ENCODE peak calls at places on chromosome 10, in six cellular contexts. C, D, T, P, Y and V are unnamed samples.
A peak's percentile ranks its signal among the peaks of the same experiment; 100 is the strongest.

GRCh38 chr10:63481815-63482421 is 16.1 kb upstream of the JMJD1C start:
- DNase-seq in C (no peak), D (no peak), T (peak; percentile 27), P (peak; percentile 30), Y (no peak), V (peak; percentile 6)

GRCh38 chr10:43170491-43170890 is 32.2 kb downstream of the CSGALNACT2 start:
- DNase-seq in C (no peak), D (no peak), T (no peak), P (peak; percentile 30), Y (no peak), V (no peak)

GRCh38 chr10:8056891-8057331 is 2.4 kb downstream of the GATA3 start:
- DNase-seq in C (no peak), D (no peak), T (no peak), P (no peak), Y (no peak), V (peak; percentile 75)

GRCh38 chr10:15168781-15169554 is 475 bp upstream of the NMT2 start:
- DNase-seq in C (peak; percentile 99), D (peak; percentile 77), T (peak; percentile 97), P (peak; percentile 94), Y (peak; percentile 98), V (peak; percentile 98)

GRCh38 chr10:3119796-3120459 is 52.6 kb downstream of the PFKP start:
- DNase-seq in C (no peak), D (no peak), T (peak; percentile 28), P (peak; percentile 25), Y (no peak), V (peak; percentile 97)

GRCh38 chr10:102437515-102437914 is 5.1 kb upstream of the CUEDC2 start:
- DNase-seq in C (no peak), D (no peak), T (no peak), P (no peak), Y (no peak), V (no peak)

GRCh38 chr10:70145666-70146488 is 623 bp downstream of the TYSND1 start:
- DNase-seq in C (peak; percentile 69), D (no peak), T (peak; percentile 79), P (peak; percentile 54), Y (peak; percentile 68), V (peak; percentile 94)

GRCh38 chr10:80357000-80357803 is 621 bp downstream of the DYDC2 start:
- DNase-seq in C (peak; percentile 62), D (no peak), T (no peak), P (no peak), Y (peak; percentile 15), V (no peak)

GRCh38 chr10:80460399-80461207 is 6.5 kb downstream of the TSPAN14 start:
- DNase-seq in C (no peak), D (no peak), T (peak; percentile 97), P (peak; percentile 63), Y (no peak), V (peak; percentile 87)

GRCh38 chr10:102450374-102451104 is 804 bp downstream of the C10orf95 start:
- DNase-seq in C (peak; percentile 90), D (no peak), T (peak; percentile 89), P (peak; percentile 73), Y (peak; percentile 86), V (peak; percentile 96)

DNA sequence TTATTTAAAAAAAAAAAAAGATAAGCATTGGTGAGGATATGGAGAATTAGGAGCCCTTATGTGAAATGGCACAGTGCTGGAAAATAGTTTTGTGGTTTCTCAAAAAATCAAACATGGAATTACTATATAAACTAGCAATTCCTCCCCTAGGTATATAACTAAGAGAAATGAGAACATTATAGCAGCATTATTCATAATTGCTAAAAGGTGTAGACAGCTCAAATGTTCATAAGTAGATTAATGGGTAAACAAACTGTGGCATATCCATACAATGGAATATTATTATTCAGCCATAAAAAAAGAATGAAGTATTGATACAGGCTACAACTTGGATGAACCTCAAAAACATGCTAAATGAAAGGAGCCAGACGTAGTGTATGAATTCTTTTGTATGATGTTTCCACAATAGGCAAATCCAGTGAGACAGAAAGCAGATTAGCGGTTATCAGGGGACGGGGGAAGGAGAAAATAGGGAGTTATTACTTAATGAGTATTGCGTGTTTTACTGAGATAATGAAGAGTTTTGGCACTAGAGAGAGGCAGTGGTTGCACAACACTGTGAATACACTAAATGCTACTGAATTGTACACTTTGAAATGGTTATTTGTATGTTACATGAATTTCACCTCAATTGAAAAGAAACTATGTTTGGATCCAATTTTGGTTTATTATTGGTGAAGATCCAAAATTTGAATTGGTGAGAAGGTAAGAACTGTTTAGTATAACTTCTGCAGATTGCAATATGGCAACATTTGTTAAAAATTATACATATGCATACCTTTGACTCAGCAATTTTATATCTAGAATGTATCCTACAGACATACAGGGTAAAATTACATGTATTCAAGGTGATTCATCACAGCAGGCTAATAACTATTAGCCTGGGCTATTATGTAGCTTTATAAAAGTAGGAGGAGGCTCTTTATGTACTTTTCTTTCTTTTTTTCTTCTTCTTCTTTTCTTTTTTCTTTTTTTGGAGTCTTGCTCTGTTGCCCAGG is 69.8 kb downstream of the VCL start:
- DNase-seq in C (no peak), D (no peak), T (peak; percentile 30), P (no peak), Y (no peak), V (no peak)
- H3K4me3 ChIP-seq in C (no peak overlapping the region), D (no peak overlapping the region), T (no peak overlapping the region), P (no peak overlapping the region), Y (no peak overlapping the region), V (no peak overlapping the region)

GRCh38 chr10:84204122-84204521 is 9.8 kb downstream of the CDHR1 start:
- DNase-seq in C (no peak), D (no peak), T (peak; percentile 46), P (no peak), Y (no peak), V (no peak)
- TF ChIP-seq CTCF in C (no peak), D (peak; percentile 19), T (peak; percentile 58), P (peak; percentile 11), Y (no peak), V (peak; percentile 37)

GRCh38 chr10:110392860-110393732 is 88.4 kb upstream of the SMNDC1 start:
- DNase-seq in C (no peak), D (peak; percentile 55), T (peak; percentile 71), P (peak; percentile 71), Y (no peak), V (peak; percentile 90)
- H3K4me3 ChIP-seq in C (no peak overlapping the region), D (no peak overlapping the region), T (no peak overlapping the region), P (no peak overlapping the region), Y (no peak overlapping the region), V (peak overlapping the region; percentile 26)

GRCh38 chr10:65419629-65420028 is 1506.2 kb upstream of the LRRTM3 start:
- DNase-seq in C (no peak), D (no peak), T (peak; percentile 16), P (no peak), Y (no peak), V (no peak)
- TF ChIP-seq CTCF in C (no peak), D (no peak), T (no peak), P (no peak), Y (no peak), V (no peak)

DNA sequence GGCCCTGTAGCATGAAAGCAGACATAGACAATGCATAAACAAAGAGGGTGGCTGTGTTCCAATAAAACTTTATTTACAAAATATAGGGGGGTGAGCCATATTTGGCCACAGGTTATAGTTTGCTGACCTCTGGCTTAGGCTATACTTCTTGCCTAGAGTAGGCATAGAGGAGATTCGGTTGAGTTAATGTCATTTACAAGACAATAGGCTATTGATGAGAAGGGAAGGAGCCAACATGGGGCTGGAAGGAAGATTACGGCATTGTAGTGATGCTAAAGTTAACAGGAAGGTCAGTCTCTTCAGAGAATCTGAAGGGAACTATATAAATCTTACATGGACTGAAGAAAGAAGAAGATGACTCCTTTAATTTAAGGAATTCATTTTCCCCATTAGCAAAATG is 463.5 kb downstream of the HTR7 start:
- DNase-seq in C (no peak), D (no peak), T (no peak), P (no peak), Y (no peak), V (no peak)
- H3K4me3 ChIP-seq in C (no peak overlapping the region), D (no peak overlapping the region), T (no peak overlapping the region), P (no peak overlapping the region), Y (no peak overlapping the region), V (no peak overlapping the region)

GRCh38 chr10:69004821-69005220 is 16.2 kb downstream of the KIFBP start:
- DNase-seq in C (no peak), D (no peak), T (peak; percentile 46), P (peak; percentile 73), Y (no peak), V (no peak)

GRCh38 chr10:69010151-69010640 is 21.6 kb downstream of the KIFBP start:
- DNase-seq in C (no peak), D (no peak), T (no peak), P (peak; percentile 26), Y (no peak), V (no peak)

GRCh38 chr10:69005704-69006103 is 17.1 kb downstream of the KIFBP start:
- DNase-seq in C (no peak), D (no peak), T (no peak), P (no peak), Y (no peak), V (no peak)

GRCh38 chr10:69009360-69009759 is 20.8 kb downstream of the KIFBP start:
- DNase-seq in C (no peak), D (peak; percentile 52), T (no peak), P (peak; percentile 72), Y (no peak), V (no peak)

DNA sequence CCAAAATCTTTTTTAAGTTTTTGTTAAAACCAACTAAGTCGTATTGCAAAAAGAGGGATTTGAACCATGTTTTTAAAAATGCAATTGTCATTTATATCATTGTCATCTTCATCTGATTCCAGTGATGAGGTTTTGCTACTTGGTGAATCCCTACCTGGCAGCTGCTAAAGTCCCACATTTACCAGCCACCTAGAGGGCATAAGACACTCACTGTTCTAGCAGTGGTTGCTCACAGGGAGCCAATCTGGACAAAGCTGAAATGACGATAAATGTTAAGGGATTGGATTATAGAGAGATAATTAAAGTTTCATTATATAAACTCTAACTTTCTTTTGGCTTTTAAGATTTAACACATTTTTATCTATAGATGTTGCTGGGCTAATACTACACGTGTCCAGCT is 18.7 kb downstream of the KIFBP start:
- DNase-seq in C (no peak), D (no peak), T (no peak), P (no peak), Y (no peak), V (peak; percentile 45)
- TF ChIP-seq CTCF in C (no peak), D (no peak), T (no peak), P (no peak), Y (no peak), V (peak; percentile 14)

GRCh38 chr10:73167557-73168485 is at the start of the genes ECD and FAM149B1:
- DNase-seq in C (peak; percentile 96), D (peak; percentile 61), T (peak; percentile 95), P (peak; percentile 94), Y (peak; percentile 94), V (peak; percentile 96)
- H3K4me3 ChIP-seq in C (peak within 1 kb of the TSS; percentile 86), D (peak within 1 kb of the TSS; percentile 63), T (peak within 1 kb of the TSS; percentile 100), P (peak within 1 kb of the TSS; percentile 79), Y (peak within 1 kb of the TSS; percentile 94), V (peak within 1 kb of the TSS; percentile 89)

GRCh38 chr10:45419673-45420020 is 45.6 kb downstream of the ALOX5 start:
- DNase-seq in C (no peak), D (no peak), T (no peak), P (no peak), Y (no peak), V (no peak)
- TF ChIP-seq CTCF in C (no peak), D (no peak), T (no peak), P (no peak), Y (no peak), V (no peak)

GRCh38 chr10:24119919-24120318 is 89.0 kb upstream of the KIAA1217 start:
- DNase-seq in C (no peak), D (no peak), T (no peak), P (no peak), Y (no peak), V (no peak)
- H3K4me3 ChIP-seq in C (no peak overlapping the region), D (no peak overlapping the region), T (no peak overlapping the region), P (no peak overlapping the region), Y (peak overlapping the region; percentile 38), V (no peak overlapping the region)